ENCODE peak calls at places on chromosomes 6 and 20, in five cellular contexts. One of them, this sample, is unnamed.

GRCh38 chr6:100382767-100383195 is 81.9 kb downstream of the SIM1 start:
- DNase-seq in GM12878: no peak
- DNase-seq in HepG2: no peak
- DNase-seq in K562: no peak
- DNase-seq in SK-N-SH: no peak
- DNase-seq in this sample: no peak

GRCh38 chr6:1042583-1043457 is 269.1 kb upstream of the FOXQ1 start:
- DNase-seq in GM12878: no peak
- DNase-seq in HepG2: no peak
- DNase-seq in K562: no peak
- DNase-seq in SK-N-SH: no peak
- DNase-seq in this sample: no peak

GRCh38 chr6:18609715-18610114 is 222.6 kb downstream of the RNF144B start:
- DNase-seq in GM12878: no peak
- DNase-seq in HepG2: no peak
- DNase-seq in K562: no peak
- DNase-seq in SK-N-SH: no peak
- DNase-seq in this sample: no peak

GRCh38 chr20:57707320-57707719 is 2.5 kb downstream of the PMEPA1 start:
- DNase-seq in GM12878: no peak
- DNase-seq in HepG2: no peak
- DNase-seq in K562: no peak
- DNase-seq in SK-N-SH: no peak
- DNase-seq in this sample: no peak

GRCh38 chr6:122755901-122756300 is 23.6 kb upstream of the FABP7 start:
- DNase-seq in GM12878: no peak
- DNase-seq in HepG2: no peak
- DNase-seq in K562: no peak
- DNase-seq in SK-N-SH: no peak
- DNase-seq in this sample: no peak

GRCh38 chr6:63261820-63262219 is 50.6 kb downstream of the FKBP1C start:
- DNase-seq in GM12878: no peak
- DNase-seq in HepG2: no peak
- DNase-seq in K562: no peak
- DNase-seq in SK-N-SH: no peak
- DNase-seq in this sample: no peak

GRCh38 chr6:148528292-148528691 is 185.7 kb downstream of the SASH1 start:
- DNase-seq in GM12878: no peak
- DNase-seq in HepG2: no peak
- DNase-seq in K562: no peak
- DNase-seq in SK-N-SH: no peak
- DNase-seq in this sample: no peak

GRCh38 chr6:52065621-52066020 is 21.8 kb downstream of the PKHD1 start:
- DNase-seq in GM12878: no peak
- DNase-seq in HepG2: peak
- DNase-seq in K562: no peak
- DNase-seq in SK-N-SH: no peak
- DNase-seq in this sample: no peak

GRCh38 chr6:113414511-113414910 is 442.6 kb upstream of the MARCKS start:
- DNase-seq in GM12878: no peak
- DNase-seq in HepG2: peak
- DNase-seq in K562: no peak
- DNase-seq in SK-N-SH: peak
- DNase-seq in this sample: no peak

GRCh38 chr6:72035966-72036365 is 149.6 kb downstream of the RIMS1 start:
- DNase-seq in GM12878: no peak
- DNase-seq in HepG2: no peak
- DNase-seq in K562: no peak
- DNase-seq in SK-N-SH: no peak
- DNase-seq in this sample: no peak

GRCh38 chr6:32046450-32047083 is 8.4 kb downstream of the CYP21A2 start:
- DNase-seq in GM12878: no peak
- DNase-seq in HepG2: peak
- DNase-seq in K562: peak
- DNase-seq in SK-N-SH: peak
- DNase-seq in this sample: no peak

GRCh38 chr20:62511300-62511914 is 35.6 kb upstream of the GATA5 start:
- DNase-seq in GM12878: no peak
- DNase-seq in HepG2: no peak
- DNase-seq in K562: peak
- DNase-seq in SK-N-SH: no peak
- DNase-seq in this sample: no peak

GRCh38 chr20:19078448-19079373 is 133.7 kb upstream of the SLC24A3 start:
- DNase-seq in GM12878: no peak
- DNase-seq in HepG2: no peak
- DNase-seq in K562: no peak
- DNase-seq in SK-N-SH: no peak
- DNase-seq in this sample: no peak

GRCh38 chr6:170485159-170485558 is 67.9 kb downstream of the PSMB1 start:
- DNase-seq in GM12878: no peak
- DNase-seq in HepG2: no peak
- DNase-seq in K562: no peak
- DNase-seq in SK-N-SH: no peak
- DNase-seq in this sample: no peak
- TF ChIP-seq GABPA in GM12878: no peak
- TF ChIP-seq GABPA in HepG2: no peak
- TF ChIP-seq GABPA in K562: no peak
- TF ChIP-seq GABPA in SK-N-SH: no peak
- TF ChIP-seq GABPA in this sample: no peak

DNA sequence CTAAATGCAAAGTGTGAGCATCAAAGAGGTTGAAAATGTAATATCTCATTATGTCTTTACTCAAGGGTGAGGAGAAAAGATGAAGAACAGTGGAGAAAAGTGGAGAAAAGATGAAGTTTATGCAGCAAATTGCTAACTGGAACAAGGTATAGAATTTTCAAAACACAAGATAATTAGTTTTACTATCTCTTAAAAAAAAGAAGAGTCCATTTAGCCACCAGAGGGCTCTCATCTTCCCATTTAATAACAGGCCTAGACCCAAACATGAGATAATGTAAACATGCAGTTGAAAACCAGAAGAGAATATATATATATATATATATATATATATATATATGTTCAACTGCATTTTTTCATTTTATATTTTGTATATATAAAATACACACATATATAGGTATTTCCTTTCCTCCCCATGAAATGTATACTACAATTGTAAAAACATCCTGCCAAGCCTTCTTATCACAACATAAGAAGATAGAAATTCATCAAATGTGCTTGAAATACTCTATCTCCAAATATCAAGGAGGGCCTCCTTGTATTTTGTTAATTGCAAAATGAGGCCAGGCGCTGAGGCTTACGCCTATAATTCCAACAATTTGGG is 78.4 kb downstream of the ADTRP start:
- DNase-seq in GM12878: no peak
- DNase-seq in HepG2: peak
- DNase-seq in K562: peak
- DNase-seq in SK-N-SH: peak
- DNase-seq in this sample: no peak
- TF ChIP-seq CTCF in GM12878: peak
- TF ChIP-seq CTCF in HepG2: peak
- TF ChIP-seq CTCF in K562: peak
- TF ChIP-seq CTCF in SK-N-SH: peak
- TF ChIP-seq CTCF in this sample: no peak

DNA sequence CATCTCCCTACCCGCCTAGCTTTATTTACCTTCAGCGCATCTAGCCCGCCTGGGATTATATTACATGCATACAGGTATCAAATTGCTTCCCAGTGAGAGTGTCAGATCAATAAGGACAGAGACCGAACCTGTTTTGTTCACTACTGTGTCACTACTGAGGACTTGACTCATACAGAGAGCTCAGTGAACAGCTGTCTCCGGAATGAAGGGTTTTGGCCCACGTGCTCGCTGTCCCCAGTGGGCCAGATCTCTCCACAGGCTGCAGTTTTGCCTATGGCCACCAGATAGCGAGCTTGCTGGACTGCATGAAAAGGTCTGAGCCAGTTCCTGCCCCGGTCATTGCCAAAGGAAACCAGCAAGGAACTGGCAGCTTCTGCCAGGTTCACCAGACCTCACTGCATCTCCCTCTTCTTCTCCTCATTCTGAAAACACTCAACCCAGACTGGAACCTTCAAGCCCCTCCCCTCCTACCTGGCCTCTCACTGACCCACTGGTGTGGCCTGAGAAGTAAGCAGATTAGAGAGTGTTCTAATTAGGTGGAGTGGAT is 150.8 kb downstream of the ZMYND8 start:
- DNase-seq in GM12878: peak
- DNase-seq in HepG2: peak
- DNase-seq in K562: peak
- DNase-seq in SK-N-SH: peak
- DNase-seq in this sample: peak
- TF ChIP-seq REST in GM12878: no peak
- TF ChIP-seq REST in HepG2: no peak
- TF ChIP-seq REST in K562: no peak
- TF ChIP-seq REST in SK-N-SH: no peak
- TF ChIP-seq REST in this sample: no peak

DNA sequence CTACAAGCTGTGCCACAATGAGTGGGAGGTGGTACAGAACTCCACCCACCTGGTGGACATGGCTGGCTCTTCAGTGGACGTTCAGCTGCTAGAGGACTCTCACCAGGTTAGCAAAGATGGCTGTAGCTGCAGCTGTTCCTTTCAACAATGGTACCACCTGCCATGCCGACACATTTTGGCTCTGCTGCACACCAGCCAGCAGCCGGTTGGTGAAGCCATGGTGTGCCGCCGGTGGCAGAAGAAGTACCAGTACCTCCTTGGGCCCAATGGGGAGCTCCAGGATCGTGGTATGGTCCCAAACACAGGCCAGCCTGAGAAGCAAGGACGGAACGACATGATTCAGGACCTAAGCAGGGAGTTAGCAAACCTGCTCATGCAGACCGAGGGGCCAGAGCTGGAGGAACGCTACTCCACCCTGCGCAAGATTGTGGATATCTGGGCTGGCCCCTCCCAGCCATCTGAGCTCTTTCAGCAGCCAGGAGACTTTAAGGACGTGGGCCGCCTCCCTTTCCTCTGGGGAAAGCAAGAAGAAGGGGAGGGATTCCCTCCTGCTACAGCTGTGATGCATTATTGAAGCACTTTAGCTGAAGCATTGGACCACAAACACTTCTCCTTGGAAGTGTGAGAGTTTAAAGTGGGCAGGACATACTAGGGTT is 2.8 kb upstream of the ZSWIM1 start:
- DNase-seq in GM12878: no peak
- DNase-seq in HepG2: no peak
- DNase-seq in K562: peak
- DNase-seq in SK-N-SH: no peak
- DNase-seq in this sample: no peak
- TF ChIP-seq GABPA in GM12878: no peak
- TF ChIP-seq GABPA in HepG2: no peak
- TF ChIP-seq GABPA in K562: no peak
- TF ChIP-seq GABPA in SK-N-SH: no peak
- TF ChIP-seq GABPA in this sample: no peak

GRCh38 chr6:10465633-10466499 is 51.0 kb upstream of the TFAP2A start:
- DNase-seq in GM12878: no peak
- DNase-seq in HepG2: peak
- DNase-seq in K562: peak
- DNase-seq in SK-N-SH: peak
- DNase-seq in this sample: peak
- TF ChIP-seq CTCF in GM12878: peak
- TF ChIP-seq CTCF in HepG2: peak
- TF ChIP-seq CTCF in K562: peak
- TF ChIP-seq CTCF in SK-N-SH: peak
- TF ChIP-seq CTCF in this sample: peak

GRCh38 chr6:34855463-34855862 is 32.4 kb downstream of the TAF11 start:
- DNase-seq in GM12878: no peak
- DNase-seq in HepG2: no peak
- DNase-seq in K562: no peak
- DNase-seq in SK-N-SH: no peak
- DNase-seq in this sample: no peak

GRCh38 chr6:34852406-34853085 is 35.3 kb downstream of the TAF11 start:
- DNase-seq in GM12878: no peak
- DNase-seq in HepG2: no peak
- DNase-seq in K562: no peak
- DNase-seq in SK-N-SH: no peak
- DNase-seq in this sample: no peak

GRCh38 chr6:34851361-34851760 is 36.5 kb downstream of the TAF11 start:
- DNase-seq in GM12878: no peak
- DNase-seq in HepG2: no peak
- DNase-seq in K562: no peak
- DNase-seq in SK-N-SH: no peak
- DNase-seq in this sample: no peak
- TF ChIP-seq REST in GM12878: no peak
- TF ChIP-seq REST in HepG2: no peak
- TF ChIP-seq REST in K562: no peak
- TF ChIP-seq REST in SK-N-SH: no peak
- TF ChIP-seq REST in this sample: no peak

This sample was measured in HL-60.